ENCODE peak calls at places on chromosomes 6 and 20, in six cellular contexts. I is T47D, M is DMS53, K is Right ventricle myocardium inferior, T is putamen, H is upper lobe of left lung. E is an unnamed sample.

GRCh38 chr6:156557269-156557885 is 219.8 kb upstream of the ARID1B start:
- DNase-seq in I (peak), M (peak), K (peak), T (peak), H (no peak), E (no peak)

GRCh38 chr6:117448732-117449131 is 23.0 kb upstream of the ROS1 start:
- DNase-seq in I (no peak), M (no peak), K (no peak), T (no peak), H (no peak), E (no peak)

GRCh38 chr6:27630727-27631613 is 158.1 kb upstream of the ZNF184 start:
- DNase-seq in I (no peak), M (no peak), K (no peak), T (peak), H (peak), E (no peak)

GRCh38 chr6:142459267-142459666 is 157.5 kb downstream of the ADGRG6 start:
- DNase-seq in I (no peak), M (no peak), K (no peak), T (no peak), H (no peak), E (no peak)

GRCh38 chr6:141666187-141666586 is 466.5 kb upstream of the GJE1 start:
- DNase-seq in I (no peak), M (peak), K (no peak), T (no peak), H (no peak), E (no peak)

GRCh38 chr20:7022597-7022996 is 255.1 kb downstream of the BMP2 start:
- DNase-seq in I (no peak), M (peak), K (no peak), T (no peak), H (no peak), E (no peak)

GRCh38 chr6:36442083-36442670 is 477 bp downstream of the PXT1 start:
- DNase-seq in I (no peak), M (no peak), K (no peak), T (no peak), H (no peak), E (no peak)

GRCh38 chr6:131998255-131998982 is 47.2 kb upstream of the CCN2 start:
- DNase-seq in I (no peak), M (peak), K (no peak), T (no peak), H (no peak), E (no peak)

GRCh38 chr6:166752928-166753721 is 126.1 kb upstream of the RPS6KA2 start:
- DNase-seq in I (no peak), M (peak), K (no peak), T (no peak), H (no peak), E (no peak)

GRCh38 chr20:61973515-61974356 is 91.9 kb downstream of the TAF4 start:
- DNase-seq in I (no peak), M (no peak), K (no peak), T (no peak), H (no peak), E (no peak)

GRCh38 chr20:53555081-53555480 is 38.6 kb downstream of the ZNF217 start:
- DNase-seq in I (no peak), M (no peak), K (no peak), T (no peak), H (no peak), E (no peak)

GRCh38 chr6:44278774-44279697 is 8.8 kb downstream of the TMEM151B start:
- DNase-seq in I (no peak), M (peak), K (no peak), T (no peak), H (no peak), E (no peak)

GRCh38 chr6:161639772-161640171 is 365.9 kb upstream of the AGPAT4 start:
- DNase-seq in I (no peak), M (no peak), K (no peak), T (peak), H (no peak), E (no peak)

GRCh38 chr6:157774153-157775135 is 48.6 kb upstream of the SNX9 start:
- DNase-seq in I (peak), M (peak), K (no peak), T (no peak), H (no peak), E (no peak)

GRCh38 chr20:719816-720215 is 44.2 kb upstream of the SCRT2 start:
- DNase-seq in I (no peak), M (no peak), K (no peak), T (no peak), H (no peak), E (no peak)

GRCh38 chr20:25281541-25281991 is 33.7 kb downstream of the PYGB start:
- DNase-seq in I (peak), M (peak), K (peak), T (no peak), H (no peak), E (no peak)

E was measured in cortex of kidney.